ENCODE peak calls at places on chromosomes 11 and 22, in six cellular contexts. K, R, E, X, W and P are unnamed samples.

GRCh38 chr11:65861165-65861505 is 902 bp downstream of the MUS81 start:
- DNase-seq in K (peak), W (no peak), E (peak), R (no peak), X (no peak), P (peak)

GRCh38 chr11:122138759-122139594 is 23.0 kb upstream of the BLID start:
- DNase-seq in W (no peak), R (no peak), E (no peak), K (peak), X (no peak), P (no peak)

GRCh38 chr11:70116386-70117077 is 38.4 kb downstream of the ANO1 start:
- DNase-seq in R (no peak), W (no peak), X (no peak), E (no peak), K (no peak), P (peak)

GRCh38 chr22:44353063-44353440 is 40.3 kb upstream of the SHISAL1 start:
- DNase-seq in K (no peak), E (no peak), X (no peak), R (no peak), W (no peak), P (no peak)

GRCh38 chr22:20211997-20212753 is 55.9 kb downstream of the RTN4R start:
- DNase-seq in X (no peak), E (peak), W (no peak), R (no peak), K (no peak), P (no peak)

GRCh38 chr22:22060200-22061084 is 77.9 kb upstream of the TOP3B start:
- DNase-seq in X (peak), K (peak), E (peak), R (no peak), W (peak), P (peak)

GRCh38 chr11:65503606-65503922 is 4.7 kb downstream of the MALAT1 start:
- DNase-seq in X (no peak), R (no peak), W (no peak), E (no peak), K (peak), P (peak)

GRCh38 chr11:101880208-101880607 is 34.6 kb upstream of the CEP126 start:
- DNase-seq in X (peak), K (peak), E (peak), W (peak), R (no peak), P (peak)

GRCh38 chr11:69775163-69775755 is at the start of gene FGF4:
- DNase-seq in W (no peak), R (no peak), K (no peak), X (no peak), E (no peak), P (no peak)

GRCh38 chr22:47352920-47353700 is 590.7 kb downstream of the TBC1D22A start:
- DNase-seq in X (no peak), R (no peak), K (no peak), E (no peak), W (no peak), P (no peak)

GRCh38 chr11:130480721-130481140 is 32.3 kb downstream of the ADAMTS15 start:
- DNase-seq in K (no peak), X (no peak), W (peak), E (no peak), R (no peak), P (peak)

GRCh38 chr11:110125632-110126031 is 32.4 kb downstream of the ZC3H12C start:
- DNase-seq in R (no peak), K (peak), X (no peak), E (no peak), W (peak), P (peak)

GRCh38 chr22:35071784-35072183 is 5.8 kb downstream of the ISX start:
- DNase-seq in K (no peak), X (no peak), E (no peak), W (no peak), R (no peak), P (no peak)

GRCh38 chr22:31732089-31732829 is 17.7 kb downstream of the PRR14L start:
- DNase-seq in R (no peak), X (no peak), E (peak), K (no peak), W (no peak), P (no peak)

GRCh38 chr11:66880484-66881211 is 23.8 kb downstream of the LRFN4 start:
- DNase-seq in K (no peak), X (no peak), R (no peak), W (no peak), E (no peak), P (peak)

GRCh38 chr11:94649925-94650623 is 82.9 kb downstream of the PIWIL4 start:
- DNase-seq in X (no peak), R (no peak), E (no peak), W (no peak), K (peak), P (no peak)

GRCh38 chr22:40749829-40750228 is 69.3 kb downstream of the SLC25A17 start:
- DNase-seq in R (no peak), W (no peak), E (no peak), K (no peak), X (no peak), P (no peak)

GRCh38 chr11:25566298-25567200 is 765.4 kb upstream of the ANO3 start:
- DNase-seq in W (no peak), K (peak), R (no peak), E (no peak), X (no peak), P (no peak)

GRCh38 chr11:36372101-36372767 is 76.1 kb downstream of the PRR5L start:
- DNase-seq in X (no peak), R (no peak), W (peak), K (peak), E (no peak), P (peak)

GRCh38 chr22:35219012-35219411 is 38.3 kb upstream of the HMGXB4 start:
- DNase-seq in R (no peak), X (no peak), K (peak), E (no peak), W (peak), P (peak)

GRCh38 chr22:36155702-36156101 is 4.9 kb downstream of the APOL3 start:
- DNase-seq in E (peak), R (no peak), X (no peak), K (peak), W (no peak), P (no peak)

GRCh38 chr11:34745209-34745608 is 124.3 kb downstream of the EHF start:
- DNase-seq in E (no peak), R (no peak), W (no peak), X (no peak), K (no peak), P (no peak)

GRCh38 chr22:35971418-35972119 is 57.1 kb downstream of the RBFOX2 start:
- DNase-seq in K (peak), R (no peak), X (no peak), W (peak), E (no peak), P (no peak)

GRCh38 chr11:117535201-117535869 is 207.7 kb downstream of the CEP164 start:
- DNase-seq in E (peak), X (no peak), R (no peak), K (no peak), W (no peak), P (no peak)

GRCh38 chr11:15770798-15771414 is 585.4 kb downstream of the SOX6 start:
- DNase-seq in E (peak), R (no peak), X (peak), W (peak), K (peak), P (peak)

GRCh38 chr22:21641417-21641794 is 696 bp upstream of the SDF2L1 start:
- DNase-seq in W (peak), X (peak), K (peak), E (peak), R (no peak), P (peak)

GRCh38 chr22:41762980-41763779 is 37.3 kb upstream of the CCDC134 start:
- DNase-seq in X (peak), R (no peak), W (no peak), K (no peak), E (peak), P (peak)

GRCh38 chr22:47681766-47682165 is 919.3 kb downstream of the TBC1D22A start:
- DNase-seq in W (no peak), K (no peak), R (no peak), E (no peak), X (no peak), P (no peak)

GRCh38 chr11:84793318-84793717 is 833.8 kb downstream of the DLG2 start:
- DNase-seq in X (no peak), R (no peak), W (no peak), E (no peak), K (no peak), P (no peak)

GRCh38 chr11:45262900-45263299 is 23.2 kb downstream of the SYT13 start:
- DNase-seq in K (no peak), X (no peak), R (no peak), W (no peak), E (peak), P (peak)

GRCh38 chr11:69453151-69453550 is 28.3 kb upstream of the LINC01488 start:
- DNase-seq in K (no peak), E (no peak), W (no peak), R (no peak), X (no peak), P (no peak)